ENCODE peak calls at places on chromosomes 13 and 19, in four cellular contexts. One of them, this sample, is unnamed.

GRCh38 chr19:41328157-41328817 is 18.3 kb downstream of the CCDC97 start:
- DNase-seq in SK-N-SH: no peak
- DNase-seq in GM12878: no peak
- DNase-seq in A549: peak
- DNase-seq in this sample: no peak

GRCh38 chr19:35755550-35756371 is 1.1 kb downstream of the HSPB6 start:
- DNase-seq in A549: no peak
- DNase-seq in GM12878: no peak
- DNase-seq in SK-N-SH: no peak
- DNase-seq in this sample: no peak

GRCh38 chr13:21330126-21330861 is 128.8 kb downstream of the ZDHHC20 start:
- DNase-seq in SK-N-SH: no peak
- DNase-seq in A549: no peak
- DNase-seq in GM12878: peak
- DNase-seq in this sample: no peak

GRCh38 chr13:90498096-90498495 is 849.4 kb upstream of the MIR17HG start:
- DNase-seq in GM12878: no peak
- DNase-seq in A549: no peak
- DNase-seq in SK-N-SH: no peak
- DNase-seq in this sample: no peak

GRCh38 chr13:101575591-101575990 is 123.1 kb downstream of the ITGBL1 start:
- DNase-seq in SK-N-SH: no peak
- DNase-seq in A549: no peak
- DNase-seq in GM12878: no peak
- DNase-seq in this sample: no peak

GRCh38 chr13:21395953-21396352 is 63.1 kb downstream of the ZDHHC20 start:
- DNase-seq in SK-N-SH: no peak
- DNase-seq in A549: no peak
- DNase-seq in GM12878: no peak
- DNase-seq in this sample: no peak

GRCh38 chr13:79406597-79406908 is 498 bp upstream of the RBM26 start:
- DNase-seq in A549: no peak
- DNase-seq in SK-N-SH: no peak
- DNase-seq in GM12878: no peak
- DNase-seq in this sample: no peak

GRCh38 chr13:30074955-30075614 is 224.7 kb upstream of the UBL3 start:
- DNase-seq in A549: no peak
- DNase-seq in SK-N-SH: no peak
- DNase-seq in GM12878: no peak
- DNase-seq in this sample: no peak

GRCh38 chr13:20461481-20461859 is 64.2 kb downstream of the CRYL1 start:
- DNase-seq in A549: no peak
- DNase-seq in GM12878: no peak
- DNase-seq in SK-N-SH: no peak
- DNase-seq in this sample: no peak

GRCh38 chr19:18322318-18322758 is 538 bp downstream of the LSM4 start:
- DNase-seq in A549: peak
- DNase-seq in GM12878: no peak
- DNase-seq in SK-N-SH: peak
- DNase-seq in this sample: peak

GRCh38 chr19:50427997-50428425 is 4.7 kb upstream of the MYBPC2 start:
- DNase-seq in A549: no peak
- DNase-seq in GM12878: no peak
- DNase-seq in SK-N-SH: no peak
- DNase-seq in this sample: no peak

GRCh38 chr19:17467471-17468301 is 2.6 kb upstream of the SLC27A1 start:
- DNase-seq in SK-N-SH: no peak
- DNase-seq in A549: no peak
- DNase-seq in GM12878: no peak
- DNase-seq in this sample: no peak

GRCh38 chr13:75399168-75399878 is 82.6 kb downstream of the TBC1D4 start:
- DNase-seq in A549: no peak
- DNase-seq in SK-N-SH: no peak
- DNase-seq in GM12878: no peak
- DNase-seq in this sample: no peak

GRCh38 chr13:109840201-109840892 is 54.0 kb upstream of the IRS2 start:
- DNase-seq in SK-N-SH: no peak
- DNase-seq in A549: no peak
- DNase-seq in GM12878: no peak
- DNase-seq in this sample: no peak

GRCh38 chr19:42028304-42029216 is 34.5 kb upstream of the ATP1A3 start:
- DNase-seq in SK-N-SH: peak
- DNase-seq in A549: peak
- DNase-seq in GM12878: no peak
- DNase-seq in this sample: no peak

GRCh38 chr19:13398780-13399726 is 107.2 kb downstream of the CACNA1A start:
- DNase-seq in A549: peak
- DNase-seq in SK-N-SH: no peak
- DNase-seq in GM12878: no peak
- DNase-seq in this sample: no peak

GRCh38 chr19:12112238-12112637 is 27.9 kb downstream of the ZNF20 start:
- DNase-seq in GM12878: no peak
- DNase-seq in A549: no peak
- DNase-seq in SK-N-SH: no peak
- DNase-seq in this sample: peak

GRCh38 chr19:34075661-34076091 is 96.6 kb upstream of the LSM14A start:
- DNase-seq in A549: no peak
- DNase-seq in GM12878: no peak
- DNase-seq in SK-N-SH: no peak
- DNase-seq in this sample: no peak

GRCh38 chr13:101289764-101290163 is 126.5 kb downstream of the NALCN start:
- DNase-seq in GM12878: no peak
- DNase-seq in SK-N-SH: peak
- DNase-seq in A549: peak
- DNase-seq in this sample: no peak

GRCh38 chr19:36136975-36137686 is 2.7 kb upstream of the CAPNS1 start:
- DNase-seq in GM12878: no peak
- DNase-seq in SK-N-SH: no peak
- DNase-seq in A549: peak
- DNase-seq in this sample: no peak

GRCh38 chr19:3073931-3074595 is 11.8 kb upstream of the TLE5 start:
- DNase-seq in GM12878: no peak
- DNase-seq in A549: no peak
- DNase-seq in SK-N-SH: peak
- DNase-seq in this sample: no peak

GRCh38 chr13:68199271-68199670 is 969.1 kb upstream of the PCDH9 start:
- DNase-seq in GM12878: no peak
- DNase-seq in A549: no peak
- DNase-seq in SK-N-SH: no peak
- DNase-seq in this sample: no peak

GRCh38 chr19:4705413-4706131 is 18.1 kb downstream of the DPP9 start:
- DNase-seq in GM12878: no peak
- DNase-seq in A549: no peak
- DNase-seq in SK-N-SH: no peak
- DNase-seq in this sample: peak

GRCh38 chr19:57434386-57435061 is 601 bp upstream of the ZNF749 start:
- DNase-seq in SK-N-SH: no peak
- DNase-seq in GM12878: no peak
- DNase-seq in A549: no peak
- DNase-seq in this sample: no peak
- TF ChIP-seq PBX3 in SK-N-SH: no peak
- TF ChIP-seq PBX3 in GM12878: no peak
- TF ChIP-seq PBX3 in A549: no peak
- TF ChIP-seq PBX3 in this sample: no peak

DNA sequence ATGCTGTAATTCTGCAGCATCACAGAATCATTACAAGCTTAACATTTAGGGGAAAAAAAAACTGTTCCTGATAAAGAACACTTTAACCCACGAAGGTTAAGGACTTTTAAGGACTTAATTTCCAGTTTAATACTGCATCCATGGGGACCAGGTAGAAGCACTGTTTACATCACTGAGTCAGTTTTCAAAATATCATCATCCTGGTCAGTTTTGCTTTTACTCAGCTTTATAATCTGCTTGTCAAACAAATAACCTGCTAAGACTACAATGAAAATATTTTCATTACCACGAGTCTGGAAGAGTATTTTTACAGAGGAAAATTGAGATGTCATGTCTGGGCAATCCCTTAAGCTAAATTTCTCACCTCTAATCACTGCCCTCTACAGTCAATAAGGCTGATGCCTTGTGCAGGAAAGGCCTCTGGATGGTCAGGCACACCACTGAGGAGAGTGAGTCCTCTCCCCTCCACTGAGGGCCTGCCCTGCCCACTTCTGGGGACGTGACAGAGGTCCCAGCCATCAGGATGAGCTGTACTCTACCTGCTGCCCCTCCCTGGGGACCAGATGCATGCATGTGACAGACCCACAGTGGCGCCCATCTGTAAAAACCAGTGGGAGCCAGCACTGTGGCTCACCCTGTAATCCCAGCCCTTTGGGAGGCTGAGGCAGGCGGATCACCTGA is 31.0 kb downstream of the FOXO1 start:
- DNase-seq in GM12878: no peak
- DNase-seq in SK-N-SH: no peak
- DNase-seq in A549: no peak
- DNase-seq in this sample: no peak
- TF ChIP-seq USF2 in GM12878: no peak
- TF ChIP-seq USF2 in SK-N-SH: no peak
- TF ChIP-seq USF2 in A549: no peak
- TF ChIP-seq USF2 in this sample: no peak

DNA sequence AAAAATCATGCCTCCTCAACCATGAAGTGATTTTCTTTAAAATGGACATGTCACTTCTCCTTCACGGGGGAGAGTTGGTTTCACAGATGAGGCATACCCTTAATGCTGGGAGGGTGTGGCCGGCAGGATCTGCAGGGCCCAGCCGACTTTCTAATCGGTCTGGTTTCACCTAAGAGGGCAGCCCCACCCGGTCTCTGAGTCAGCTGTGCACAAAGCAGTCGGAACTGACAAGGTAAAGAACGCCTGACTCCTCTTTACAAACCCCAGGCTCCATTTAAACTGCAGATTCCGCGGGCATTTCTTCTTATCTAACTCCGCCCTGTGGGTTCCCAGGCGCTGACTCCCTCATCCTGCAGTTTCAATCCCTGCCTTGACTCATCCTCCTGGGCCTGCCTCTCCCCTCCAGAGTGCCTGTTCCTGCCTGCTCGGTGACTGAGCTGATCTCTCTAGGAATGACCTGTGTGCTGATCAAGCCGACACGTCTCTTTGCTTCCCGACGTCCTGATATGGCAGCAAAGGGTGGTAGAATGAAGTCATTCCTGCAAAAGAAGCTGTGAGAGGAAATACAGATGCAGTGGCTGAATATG is 63.4 kb downstream of the EFNB2 start:
- DNase-seq in GM12878: no peak
- DNase-seq in SK-N-SH: peak
- DNase-seq in A549: peak
- DNase-seq in this sample: peak
- TF ChIP-seq PBX3 in GM12878: no peak
- TF ChIP-seq PBX3 in SK-N-SH: no peak
- TF ChIP-seq PBX3 in A549: no peak
- TF ChIP-seq PBX3 in this sample: no peak

DNA sequence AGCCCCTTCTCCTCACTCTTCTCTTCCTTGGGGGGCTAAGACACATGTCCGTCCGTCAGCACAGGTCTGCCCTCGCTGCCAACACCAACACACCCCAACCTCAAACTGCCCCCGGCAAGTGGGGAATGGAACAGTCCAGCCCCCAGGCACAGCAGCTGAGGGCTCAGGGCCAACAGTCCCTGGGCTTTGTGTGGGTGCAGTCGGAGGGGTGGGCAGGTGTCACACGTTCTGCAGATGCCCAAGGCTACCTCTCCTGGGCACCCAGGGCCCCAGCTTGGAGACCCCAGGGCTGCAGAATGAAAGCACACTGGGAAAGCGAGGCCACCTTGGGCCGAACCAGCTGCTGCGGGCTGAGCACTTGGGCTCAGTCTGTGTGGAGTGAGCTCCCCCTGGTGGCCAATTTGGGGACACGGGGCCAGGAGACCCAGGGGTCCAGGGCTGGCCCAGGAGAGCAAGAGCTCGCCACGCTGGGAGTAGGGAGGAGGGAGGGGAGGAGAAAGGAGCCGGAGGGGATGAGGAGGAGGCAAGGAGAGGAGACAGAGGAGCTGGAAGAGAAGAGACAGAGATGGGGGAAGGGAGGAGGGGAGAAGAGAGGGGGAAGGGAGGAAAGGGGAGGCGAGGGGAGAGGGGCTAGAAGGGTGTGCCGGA is 14.0 kb upstream of the ATP8B3 start:
- DNase-seq in A549: peak
- DNase-seq in SK-N-SH: peak
- DNase-seq in GM12878: no peak
- DNase-seq in this sample: peak
- TF ChIP-seq USF2 in A549: no peak
- TF ChIP-seq USF2 in SK-N-SH: no peak
- TF ChIP-seq USF2 in GM12878: no peak
- TF ChIP-seq USF2 in this sample: no peak

GRCh38 chr19:7366701-7367420 is 18.1 kb downstream of the ARHGEF18 start:
- DNase-seq in SK-N-SH: no peak
- DNase-seq in GM12878: no peak
- DNase-seq in A549: peak
- DNase-seq in this sample: peak
- TF ChIP-seq PBX3 in SK-N-SH: no peak
- TF ChIP-seq PBX3 in GM12878: no peak
- TF ChIP-seq PBX3 in A549: no peak
- TF ChIP-seq PBX3 in this sample: no peak

DNA sequence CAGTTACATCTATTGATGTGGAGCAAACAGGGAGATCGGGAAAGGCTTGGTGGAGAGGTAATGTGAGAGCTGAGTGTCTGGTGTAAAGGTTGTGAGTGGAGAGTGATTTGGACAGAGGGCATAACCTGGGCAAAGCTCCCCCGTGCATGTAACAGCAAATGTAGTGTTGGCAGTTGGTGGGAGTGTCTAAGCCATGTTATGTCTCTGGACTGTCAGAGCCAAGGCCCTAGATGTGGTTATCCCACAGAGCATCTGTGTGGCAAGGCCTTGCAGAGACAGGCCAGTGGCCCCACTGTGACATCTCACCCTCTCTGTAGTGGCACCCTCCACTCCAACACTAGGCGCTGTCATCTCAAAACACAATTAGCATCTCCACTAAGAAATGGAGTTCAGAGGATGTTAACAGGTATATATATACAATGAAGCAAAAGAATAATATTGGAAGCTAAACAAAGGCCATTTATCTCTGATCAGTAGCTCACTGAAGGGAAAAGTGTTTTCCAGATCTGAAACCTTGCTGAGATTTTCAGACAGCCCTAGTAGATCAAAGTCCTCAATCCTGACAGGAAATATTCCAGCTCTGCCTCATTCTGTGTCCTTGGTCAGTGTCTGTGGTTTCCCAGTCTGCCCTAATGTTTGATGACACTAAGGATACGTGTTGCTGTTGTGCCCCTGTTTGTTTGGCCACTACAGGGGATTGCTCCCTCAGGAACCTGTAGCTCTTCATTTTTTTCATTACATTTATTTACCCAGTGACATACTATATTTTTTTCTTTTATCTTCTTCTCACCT is 20.2 kb downstream of the POLR1D start:
- DNase-seq in GM12878: no peak
- DNase-seq in A549: no peak
- DNase-seq in SK-N-SH: no peak
- DNase-seq in this sample: peak
- TF ChIP-seq USF2 in GM12878: no peak
- TF ChIP-seq USF2 in A549: no peak
- TF ChIP-seq USF2 in SK-N-SH: no peak
- TF ChIP-seq USF2 in this sample: no peak